ENCODE peak calls at places on chromosomes 13 and 19, in ten cellular contexts. P, Q, Z, R, G, F, N, I, J and X are unnamed samples.
A peak's percentile ranks its signal among the peaks of the same experiment; 100 is the strongest.

GRCh38 chr19:30535011-30535410 is 162.8 kb downstream of the ZNF536 start:
- DNase-seq in J (no peak), Z (no peak), P (no peak), Q (no peak), G (no peak), N (no peak), I (no peak), R (no peak), F (no peak), X (no peak)

GRCh38 chr19:30664358-30665058 is 292.3 kb downstream of the ZNF536 start:
- DNase-seq in P (no peak), G (no peak), J (peak; percentile 3), F (no peak), Q (peak; percentile 93), R (no peak), Z (peak; percentile 76), N (peak; percentile 96), I (no peak), X (no peak)

GRCh38 chr19:44113784-44114390 is 688 bp downstream of the ZNF225 start:
- DNase-seq in J (no peak), G (no peak), Z (peak; percentile 20), R (no peak), Q (no peak), F (no peak), I (peak; percentile 1), N (no peak), P (peak; percentile 21), X (peak; percentile 13)

GRCh38 chr19:11587302-11587972 is 9.8 kb upstream of the ZNF627 start:
- DNase-seq in F (peak; percentile 89), J (peak; percentile 69), N (peak; percentile 84), R (peak; percentile 69), I (peak; percentile 35), G (peak; percentile 88), P (peak; percentile 65), Z (peak; percentile 80), Q (peak; percentile 81), X (peak; percentile 81)

GRCh38 chr13:38866649-38867048 is 124.0 kb downstream of the STOML3 start:
- DNase-seq in G (no peak), I (peak; percentile 44), J (peak; percentile 4), N (no peak), P (no peak), Z (no peak), Q (no peak), F (no peak), R (no peak), X (no peak)

GRCh38 chr19:48858984-48859710 is 9.3 kb downstream of the PLEKHA4 start:
- DNase-seq in F (peak; percentile 92), N (peak; percentile 71), J (no peak), P (no peak), G (peak; percentile 71), Z (no peak), I (no peak), R (peak; percentile 83), Q (peak; percentile 77), X (no peak)

GRCh38 chr13:112601351-112601750 is 13.4 kb upstream of the TUBGCP3 start:
- DNase-seq in F (no peak), Q (no peak), J (no peak), R (no peak), G (no peak), Z (no peak), P (no peak), I (no peak), N (no peak), X (no peak)

GRCh38 chr19:13621413-13621812 is 115.1 kb upstream of the CACNA1A start:
- DNase-seq in N (no peak), J (peak; percentile 80), P (no peak), R (no peak), F (no peak), Q (no peak), G (peak; percentile 54), Z (no peak), I (peak; percentile 96), X (no peak)

GRCh38 chr13:66033924-66034323 is 1196.2 kb downstream of the PCDH9 start:
- DNase-seq in P (no peak), R (no peak), G (no peak), N (no peak), I (no peak), J (no peak), F (no peak), Z (peak; percentile 18), Q (no peak), X (no peak)

GRCh38 chr13:41577437-41577836 is 120.1 kb downstream of the RGCC start:
- DNase-seq in Q (no peak), P (peak; percentile 76), I (no peak), G (no peak), F (no peak), Z (no peak), N (peak; percentile 7), R (no peak), J (peak; percentile 62), X (no peak)

GRCh38 chr13:46748300-46748699 is 48.7 kb downstream of the ESD start:
- DNase-seq in R (no peak), G (no peak), Z (no peak), P (no peak), I (no peak), Q (no peak), F (no peak), N (no peak), J (peak; percentile 61), X (no peak)

GRCh38 chr19:39097721-39098120 is 13.6 kb downstream of the ACP7 start:
- DNase-seq in I (no peak), G (no peak), F (no peak), Q (no peak), J (no peak), R (no peak), P (no peak), N (no peak), Z (no peak), X (no peak)

GRCh38 chr19:39099341-39099740 is 15.2 kb downstream of the ACP7 start:
- DNase-seq in J (no peak), R (no peak), I (no peak), Z (no peak), Q (no peak), P (no peak), N (no peak), G (no peak), F (no peak), X (no peak)

GRCh38 chr19:39100500-39101166 is 16.5 kb downstream of the ACP7 start:
- DNase-seq in J (no peak), N (no peak), I (no peak), G (no peak), Q (no peak), R (no peak), Z (no peak), P (no peak), F (no peak), X (no peak)

GRCh38 chr19:39097299-39097698 is 13.1 kb downstream of the ACP7 start:
- DNase-seq in N (no peak), I (no peak), Z (no peak), R (no peak), Q (no peak), G (no peak), J (no peak), P (no peak), F (no peak), X (no peak)

GRCh38 chr19:39098365-39099269 is 14.4 kb downstream of the ACP7 start:
- DNase-seq in Q (no peak), G (no peak), N (no peak), Z (no peak), J (no peak), R (no peak), I (no peak), P (no peak), F (no peak), X (no peak)
- H3K4me3 ChIP-seq in Q (no peak overlapping the region), G (no peak overlapping the region), N (no peak overlapping the region), Z (peak overlapping the region; percentile 35), J (no peak overlapping the region), R (no peak overlapping the region), I (no peak overlapping the region), P (no peak overlapping the region), F (no peak overlapping the region), X (no peak overlapping the region)

GRCh38 chr13:24606486-24607170 is 73.6 kb upstream of the ATP12A start:
- DNase-seq in Q (no peak), P (no peak), J (no peak), F (no peak), I (no peak), Z (no peak), N (no peak), R (no peak), G (no peak), X (no peak)

GRCh38 chr13:24610956-24611355 is 69.3 kb upstream of the ATP12A start:
- DNase-seq in G (no peak), I (no peak), F (no peak), Z (no peak), J (no peak), Q (no peak), N (no peak), R (no peak), P (no peak), X (no peak)

GRCh38 chr13:24605923-24606372 is 74.3 kb upstream of the ATP12A start:
- DNase-seq in G (peak; percentile 44), N (no peak), P (no peak), R (no peak), J (peak; percentile 56), Q (peak; percentile 18), I (peak; percentile 50), F (no peak), Z (peak; percentile 36), X (no peak)
- TF ChIP-seq CTCF in G (peak; percentile 22), N (no peak), P (no peak), R (no peak), J (peak; percentile 39), Q (no peak), I (peak; percentile 40), F (peak; percentile 41), Z (peak; percentile 46), X (no peak)

DNA sequence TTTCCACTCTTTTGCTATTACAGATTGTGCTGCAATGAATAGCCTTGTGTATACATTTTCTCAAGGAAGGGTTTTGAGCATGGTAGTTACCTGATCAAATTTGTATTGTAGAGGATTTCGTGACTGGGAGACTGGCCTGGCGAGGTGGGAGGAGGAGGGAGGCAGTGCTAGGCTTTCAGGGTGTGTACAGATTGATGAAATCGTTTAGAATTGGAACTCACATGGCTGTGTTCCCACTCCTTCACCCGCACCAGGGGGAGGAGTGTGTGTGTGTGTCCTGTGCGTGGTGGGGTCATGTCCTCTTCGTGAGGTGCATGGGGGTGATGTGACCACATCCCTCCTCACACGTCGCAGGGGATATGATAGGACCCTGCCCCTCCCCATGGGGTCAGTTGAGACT is 8.3 kb downstream of the PGLYRP1 start:
- DNase-seq in Z (no peak), I (no peak), Q (no peak), N (no peak), F (no peak), G (no peak), R (no peak), P (no peak), J (no peak), X (no peak)
- H3K4me3 ChIP-seq in Z (peak overlapping the region; percentile 49), I (peak overlapping the region; percentile 37), Q (no peak overlapping the region), N (no peak overlapping the region), F (peak overlapping the region; percentile 17), G (no peak overlapping the region), R (no peak overlapping the region), P (no peak overlapping the region), J (peak overlapping the region; percentile 18), X (peak overlapping the region; percentile 57)

DNA sequence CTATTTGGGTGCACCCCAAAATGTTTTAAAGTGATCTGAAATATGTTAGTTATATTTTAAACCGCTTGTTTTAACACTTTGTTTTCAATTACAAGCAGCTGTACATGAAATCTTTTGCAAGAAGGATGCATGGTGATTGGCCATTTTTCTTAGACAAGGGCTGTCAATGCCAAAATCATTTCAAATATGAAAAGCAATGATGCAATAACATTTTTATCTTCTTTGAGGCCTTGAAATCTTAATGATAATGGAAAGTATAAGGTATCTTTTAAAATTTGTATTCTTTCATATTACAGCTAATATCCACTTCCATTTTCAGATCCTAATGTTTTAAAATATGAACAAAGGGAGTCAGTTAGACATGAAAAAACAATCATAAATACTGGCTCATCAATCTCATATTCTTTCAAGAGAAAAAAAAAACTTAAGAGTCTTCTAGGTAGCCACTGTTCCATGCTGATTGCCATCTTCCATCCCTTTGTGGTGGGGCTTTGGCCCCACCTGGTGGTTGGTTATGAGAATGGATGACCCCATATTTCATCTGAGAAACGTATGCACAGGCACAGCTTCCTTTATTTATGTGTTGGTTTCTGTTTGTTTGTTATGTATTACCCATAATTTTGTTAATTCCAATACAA is 330.3 kb upstream of the MIR17HG start:
- DNase-seq in R (no peak), F (no peak), Q (peak; percentile 38), J (peak; percentile 10), I (peak; percentile 34), P (no peak), Z (peak; percentile 66), G (peak; percentile 54), N (peak; percentile 51), X (peak; percentile 71)
- TF ChIP-seq CTCF in R (no peak), F (peak; percentile 80), Q (peak; percentile 32), J (peak; percentile 74), I (peak; percentile 70), P (no peak), Z (peak; percentile 97), G (peak; percentile 73), N (peak; percentile 54), X (peak; percentile 82)